ENCODE peak calls at places on chromosomes 16 and 17, in four cellular contexts. One of them, this sample, is unnamed.

GRCh38 chr17:39096435-39097158 is 54.8 kb downstream of the PLXDC1 start:
- DNase-seq in HCT116: no peak
- DNase-seq in psoas muscle: no peak
- DNase-seq in substantia nigra: no peak
- DNase-seq in this sample: no peak

GRCh38 chr16:49557070-49557446 is 183.5 kb downstream of the C16orf78 start:
- DNase-seq in HCT116: no peak
- DNase-seq in psoas muscle: no peak
- DNase-seq in substantia nigra: no peak
- DNase-seq in this sample: peak; percentile 19

GRCh38 chr16:4442371-4442770 is 16.7 kb downstream of the DNAJA3 start:
- DNase-seq in HCT116: no peak
- DNase-seq in psoas muscle: peak; percentile 15
- DNase-seq in substantia nigra: no peak
- DNase-seq in this sample: no peak

GRCh38 chr17:44112284-44113280 is 10.9 kb downstream of the HDAC5 start:
- DNase-seq in HCT116: no peak
- DNase-seq in psoas muscle: peak; percentile 96
- DNase-seq in substantia nigra: no peak
- DNase-seq in this sample: peak; percentile 76

GRCh38 chr16:29899516-29900101 is at the start of gene SEZ6L2:
- DNase-seq in HCT116: peak; percentile 90
- DNase-seq in psoas muscle: peak; percentile 84
- DNase-seq in substantia nigra: peak; percentile 74
- DNase-seq in this sample: peak; percentile 12

GRCh38 chr16:84672276-84673202 is 24.2 kb downstream of the KLHL36 start:
- DNase-seq in HCT116: peak; percentile 48
- DNase-seq in psoas muscle: peak; percentile 90
- DNase-seq in substantia nigra: peak; percentile 48
- DNase-seq in this sample: peak; percentile 79

GRCh38 chr16:19974607-19975006 is 90.0 kb upstream of the GPRC5B start:
- DNase-seq in HCT116: no peak
- DNase-seq in psoas muscle: no peak
- DNase-seq in substantia nigra: no peak
- DNase-seq in this sample: no peak

GRCh38 chr16:88999457-89000206 is 22.6 kb upstream of the CBFA2T3 start:
- DNase-seq in HCT116: no peak
- DNase-seq in psoas muscle: peak; percentile 34
- DNase-seq in substantia nigra: no peak
- DNase-seq in this sample: no peak

GRCh38 chr16:27740496-27741201 is 190.7 kb downstream of the KATNIP start:
- DNase-seq in HCT116: no peak
- DNase-seq in psoas muscle: no peak
- DNase-seq in substantia nigra: no peak
- DNase-seq in this sample: no peak

GRCh38 chr17:44941712-44942331 is 5.8 kb downstream of the KIF18B start:
- DNase-seq in HCT116: no peak
- DNase-seq in psoas muscle: no peak
- DNase-seq in substantia nigra: no peak
- DNase-seq in this sample: no peak

GRCh38 chr16:3065069-3065741 is at the start of gene IL32:
- DNase-seq in HCT116: no peak
- DNase-seq in psoas muscle: no peak
- DNase-seq in substantia nigra: no peak
- DNase-seq in this sample: peak; percentile 48

GRCh38 chr17:78125138-78125913 is 3.2 kb downstream of the TMC6 start:
- DNase-seq in HCT116: no peak
- DNase-seq in psoas muscle: peak; percentile 52
- DNase-seq in substantia nigra: no peak
- DNase-seq in this sample: no peak

GRCh38 chr16:50372611-50373344 is 4.0 kb upstream of the BRD7 start:
- DNase-seq in HCT116: no peak
- DNase-seq in psoas muscle: peak; percentile 73
- DNase-seq in substantia nigra: peak; percentile 34
- DNase-seq in this sample: peak; percentile 33

GRCh38 chr17:7029659-7030058 is 6.2 kb upstream of the SLC16A13 start:
- DNase-seq in HCT116: no peak
- DNase-seq in psoas muscle: no peak
- DNase-seq in substantia nigra: no peak
- DNase-seq in this sample: no peak

GRCh38 chr17:63476857-63477470 is at the start of gene ACE:
- DNase-seq in HCT116: no peak
- DNase-seq in psoas muscle: no peak
- DNase-seq in substantia nigra: no peak
- DNase-seq in this sample: peak; percentile 34

GRCh38 chr16:24736758-24737157 is 7.3 kb downstream of the TNRC6A start:
- DNase-seq in HCT116: no peak
- DNase-seq in psoas muscle: no peak
- DNase-seq in substantia nigra: no peak
- DNase-seq in this sample: no peak

GRCh38 chr16:49986351-49987124 is 38.5 kb upstream of the CNEP1R1 start:
- DNase-seq in HCT116: peak; percentile 24
- DNase-seq in psoas muscle: no peak
- DNase-seq in substantia nigra: no peak
- DNase-seq in this sample: peak; percentile 31

GRCh38 chr17:82020874-82021727 is 1.6 kb downstream of the CENPX start:
- DNase-seq in HCT116: peak; percentile 68
- DNase-seq in psoas muscle: peak; percentile 90
- DNase-seq in substantia nigra: peak; percentile 68
- DNase-seq in this sample: peak; percentile 82

GRCh38 chr17:57234252-57235092 is 21.9 kb upstream of the MSI2 start:
- DNase-seq in HCT116: no peak
- DNase-seq in psoas muscle: no peak
- DNase-seq in substantia nigra: no peak
- DNase-seq in this sample: no peak

GRCh38 chr16:65116216-65116615 is 5.6 kb downstream of the CDH11 start:
- DNase-seq in HCT116: no peak
- DNase-seq in psoas muscle: no peak
- DNase-seq in substantia nigra: no peak
- DNase-seq in this sample: no peak

GRCh38 chr17:66466421-66466820 is 164.0 kb downstream of the PRKCA start:
- DNase-seq in HCT116: no peak
- DNase-seq in psoas muscle: no peak
- DNase-seq in substantia nigra: no peak
- DNase-seq in this sample: no peak

GRCh38 chr17:75941442-75941819 is 589 bp upstream of the FBF1 start:
- DNase-seq in HCT116: no peak
- DNase-seq in psoas muscle: no peak
- DNase-seq in substantia nigra: no peak
- DNase-seq in this sample: no peak

GRCh38 chr16:48206594-48207242 is 37.4 kb upstream of the LONP2 start:
- DNase-seq in HCT116: no peak
- DNase-seq in psoas muscle: no peak
- DNase-seq in substantia nigra: no peak
- DNase-seq in this sample: no peak

GRCh38 chr16:28309811-28310311 is 17.5 kb downstream of the SBK1 start:
- DNase-seq in HCT116: no peak
- DNase-seq in psoas muscle: peak; percentile 54
- DNase-seq in substantia nigra: no peak
- DNase-seq in this sample: no peak

DNA sequence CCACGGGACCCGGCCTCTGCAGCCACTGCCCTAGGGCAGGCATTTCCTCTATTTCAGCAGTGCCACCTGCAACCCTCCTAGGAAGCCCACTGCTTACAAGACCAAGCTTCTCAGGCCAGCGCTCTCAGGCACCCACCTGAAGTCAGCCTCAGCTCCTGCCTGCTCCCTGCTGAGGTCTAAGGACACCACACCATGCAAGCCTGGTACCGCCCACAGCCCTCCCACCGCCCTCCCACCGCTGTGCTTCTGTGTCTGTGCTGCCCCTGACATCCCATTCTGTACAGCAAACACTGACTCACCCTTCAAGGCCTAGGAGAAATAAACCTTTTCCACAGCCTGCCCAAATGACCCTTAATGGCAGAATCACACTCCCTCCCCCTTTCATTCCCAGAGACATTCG is 6.3 kb downstream of the CLUH start:
- DNase-seq in HCT116: no peak
- DNase-seq in psoas muscle: peak; percentile 43
- DNase-seq in substantia nigra: no peak
- DNase-seq in this sample: no peak
- H3K27ac ChIP-seq in HCT116: no peak overlapping the region
- H3K27ac ChIP-seq in psoas muscle: no peak overlapping the region
- H3K27ac ChIP-seq in substantia nigra: no peak overlapping the region
- H3K27ac ChIP-seq in this sample: no peak overlapping the region

DNA sequence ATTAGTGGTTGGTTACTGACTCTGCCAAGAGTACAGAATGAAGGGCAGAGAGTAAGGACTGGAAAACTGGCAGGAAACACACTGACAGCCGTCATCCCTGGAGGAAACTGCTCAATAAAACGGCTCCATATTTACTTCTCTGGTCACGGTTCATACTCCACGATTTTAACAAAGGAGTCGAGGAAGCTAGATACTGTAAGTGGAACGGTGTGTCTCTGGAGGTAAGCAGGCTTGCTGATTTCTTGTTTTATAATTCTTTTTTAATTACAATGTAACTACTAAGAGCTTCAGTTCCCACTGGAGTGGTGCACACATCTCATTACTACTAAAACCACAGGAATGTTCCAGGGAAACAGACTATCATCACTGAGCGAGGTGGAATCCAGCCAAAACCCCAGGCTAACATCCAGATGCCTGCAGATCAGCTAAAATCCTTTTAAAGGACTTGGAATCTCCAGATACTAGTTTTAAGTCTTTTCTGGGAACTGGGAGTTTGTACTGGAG is 17.8 kb downstream of the SERPINF1 start:
- DNase-seq in HCT116: no peak
- DNase-seq in psoas muscle: peak; percentile 84
- DNase-seq in substantia nigra: no peak
- DNase-seq in this sample: peak; percentile 68
- H3K27ac ChIP-seq in HCT116: no peak overlapping the region
- H3K27ac ChIP-seq in psoas muscle: peak overlapping the region; percentile 99
- H3K27ac ChIP-seq in substantia nigra: no peak overlapping the region
- H3K27ac ChIP-seq in this sample: peak overlapping the region; percentile 98

DNA sequence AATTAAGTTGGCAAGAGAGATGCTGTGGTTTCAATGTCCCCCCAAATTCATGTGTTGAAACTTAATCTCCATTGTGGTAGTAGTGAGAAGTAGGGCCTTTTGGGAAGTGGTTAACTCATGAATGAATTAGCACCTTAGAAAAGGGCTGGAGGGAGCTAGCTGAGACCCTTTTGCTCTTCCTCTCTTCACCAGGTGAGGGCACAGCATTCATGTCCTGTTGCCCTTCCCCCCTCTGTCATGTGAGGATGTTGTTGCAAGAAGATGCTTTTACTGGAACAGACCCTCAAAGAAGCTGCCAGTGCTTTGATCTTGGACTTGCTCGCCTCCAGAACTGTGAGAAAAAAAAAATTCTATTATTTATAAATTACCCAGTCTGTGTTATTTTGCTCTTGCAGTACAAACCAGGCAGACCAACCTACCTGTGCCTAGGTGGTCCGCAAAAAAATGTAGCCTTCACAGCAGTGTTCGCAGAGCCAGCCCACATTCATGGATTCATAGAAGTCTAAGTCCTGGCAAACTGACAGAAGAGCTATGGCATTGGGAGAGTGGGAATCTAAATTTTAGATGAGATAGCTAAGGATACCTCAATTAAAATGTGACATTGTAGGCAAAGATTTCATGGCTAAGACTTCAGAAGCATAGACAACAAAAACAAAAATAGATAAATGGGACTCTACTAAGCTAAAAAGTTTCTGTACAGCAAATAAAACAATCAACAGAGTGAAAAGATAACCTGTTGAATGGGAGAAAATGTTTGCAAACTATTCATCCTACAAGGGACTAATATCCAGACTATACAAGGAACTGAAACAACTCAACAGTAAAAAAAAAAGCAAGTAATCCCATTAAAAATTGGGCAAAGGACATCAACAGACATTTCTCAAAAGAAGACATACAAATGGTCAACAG is 32.0 kb upstream of the ABCA5 start:
- DNase-seq in HCT116: peak; percentile 26
- DNase-seq in psoas muscle: no peak
- DNase-seq in substantia nigra: no peak
- DNase-seq in this sample: no peak
- H3K27ac ChIP-seq in HCT116: no peak overlapping the region
- H3K27ac ChIP-seq in psoas muscle: no peak overlapping the region
- H3K27ac ChIP-seq in substantia nigra: no peak overlapping the region
- H3K27ac ChIP-seq in this sample: no peak overlapping the region

GRCh38 chr17:17001874-17002520 is 30.1 kb upstream of the TNFRSF13B start:
- DNase-seq in HCT116: peak; percentile 51
- DNase-seq in psoas muscle: peak; percentile 87
- DNase-seq in substantia nigra: peak; percentile 28
- DNase-seq in this sample: peak; percentile 87
- H3K27ac ChIP-seq in HCT116: no peak overlapping the region
- H3K27ac ChIP-seq in psoas muscle: no peak overlapping the region
- H3K27ac ChIP-seq in substantia nigra: no peak overlapping the region
- H3K27ac ChIP-seq in this sample: no peak overlapping the region

This sample was measured in thyroid gland.